ENCODE peak calls at places on chromosome 10, in eight cellular contexts. L is uterus; U is aorta; O is MM.1S; G is adrenal gland; N is CD8-positive, alpha-beta memory T cell; K is PC-3; M is ovary. A is an unnamed sample. For H3K9me3 and H3K36me3, the result is how much of the 10 kb centered on the place peaks cover.

GRCh38 chr10:30455816-30456215 is 21.8 kb downstream of the MAP3K8 start:
- DNase-seq in O (peak), G (no peak), K (no peak), L (peak), U (no peak), N (peak), M (peak), A (no peak)

GRCh38 chr10:49230004-49230403 is 41.8 kb upstream of the TMEM273 start:
- DNase-seq in M (no peak), O (no peak), U (no peak), G (no peak), L (no peak), K (no peak), N (no peak), A (no peak)

GRCh38 chr10:128307819-128308218 is 181.6 kb upstream of the MKI67 start:
- DNase-seq in K (no peak), N (no peak), U (no peak), G (peak), M (no peak), O (no peak), L (no peak), A (no peak)

GRCh38 chr10:71868192-71868697 is 17.2 kb upstream of the PSAP start:
- DNase-seq in L (peak), M (peak), O (peak), U (peak), N (no peak), K (peak), G (peak), A (peak)

GRCh38 chr10:62715383-62715782 is 89.1 kb upstream of the ADO start:
- DNase-seq in M (no peak), K (no peak), N (no peak), G (no peak), U (no peak), O (no peak), L (no peak), A (no peak)

GRCh38 chr10:43781480-43782361 is 133.0 kb upstream of the ZNF32 start:
- DNase-seq in O (peak), G (no peak), K (peak), N (no peak), M (no peak), L (no peak), U (no peak), A (no peak)

GRCh38 chr10:17365402-17365801 is 89.0 kb downstream of the ST8SIA6 start:
- DNase-seq in L (no peak), G (no peak), O (peak), U (no peak), M (no peak), N (no peak), K (no peak), A (no peak)

GRCh38 chr10:56212951-56213350 is 148.1 kb downstream of the ZWINT start:
- DNase-seq in U (peak), G (no peak), O (no peak), K (no peak), L (no peak), N (no peak), M (no peak), A (no peak)

GRCh38 chr10:99520040-99520803 is 12.5 kb upstream of the NKX2-3 start:
- DNase-seq in G (no peak), N (no peak), O (no peak), M (no peak), L (no peak), U (no peak), K (no peak), A (no peak)

GRCh38 chr10:42961776-42962119 is 115.1 kb upstream of the RET start:
- DNase-seq in G (no peak), M (no peak), U (no peak), K (no peak), O (no peak), L (no peak), N (no peak), A (no peak)

GRCh38 chr10:50326757-50327701 is 75.7 kb upstream of the ASAH2 start:
- DNase-seq in M (no peak), K (peak), L (no peak), U (no peak), O (no peak), N (no peak), G (no peak), A (peak)

GRCh38 chr10:43124094-43124521 is 14.1 kb upstream of the CSGALNACT2 start:
- DNase-seq in G (peak), U (no peak), K (no peak), L (no peak), N (no peak), M (no peak), O (no peak), A (no peak)

GRCh38 chr10:116421815-116422214 is 5.8 kb upstream of the PNLIPRP3 start:
- DNase-seq in M (no peak), K (no peak), N (no peak), L (no peak), U (no peak), O (no peak), G (no peak), A (no peak)

GRCh38 chr10:26380815-26381214 is 57.3 kb upstream of the APBB1IP start:
- DNase-seq in U (no peak), N (no peak), O (no peak), G (no peak), M (no peak), K (peak), L (no peak), A (no peak)

GRCh38 chr10:90226526-90226925 is 525.1 kb downstream of the KIF20B start:
- DNase-seq in K (no peak), G (no peak), U (no peak), N (no peak), L (no peak), O (no peak), M (no peak), A (no peak)

GRCh38 chr10:62268399-62269076 is at the start of gene RTKN2:
- DNase-seq in L (peak), K (peak), M (peak), O (peak), G (peak), N (peak), U (peak), A (peak)

GRCh38 chr10:132512693-132513345 is 24.8 kb upstream of the INPP5A start:
- DNase-seq in O (no peak), K (no peak), U (peak), L (no peak), M (no peak), N (no peak), G (no peak), A (no peak)

GRCh38 chr10:84783386-84783785 is 455.0 kb downstream of the CCSER2 start:
- DNase-seq in K (peak), M (no peak), U (no peak), O (peak), N (no peak), G (peak), L (no peak), A (no peak)

GRCh38 chr10:84076047-84076388 is 63.3 kb upstream of the GHITM start:
- DNase-seq in U (no peak), O (no peak), K (no peak), L (peak), M (peak), N (no peak), G (no peak), A (no peak)

GRCh38 chr10:86711957-86712708 is 43.8 kb downstream of the LDB3 start:
- DNase-seq in M (peak), O (peak), G (peak), L (peak), U (peak), K (no peak), N (no peak), A (peak)

GRCh38 chr10:89352039-89352597 is 24.3 kb downstream of the IFIT3 start:
- DNase-seq in O (peak), K (peak), M (no peak), N (no peak), L (peak), G (peak), U (no peak), A (peak)

GRCh38 chr10:13765641-13766341 is 179.0 kb downstream of the PRPF18 start:
- DNase-seq in K (no peak), L (no peak), G (no peak), O (no peak), U (no peak), M (no peak), N (no peak), A (no peak)

GRCh38 chr10:451021-451471 is 238.4 kb downstream of the DIP2C start:
- DNase-seq in N (peak), L (no peak), O (peak), K (no peak), M (no peak), U (no peak), G (no peak), A (no peak)

GRCh38 chr10:43230909-43231522 is 35.8 kb downstream of the RASGEF1A start:
- DNase-seq in G (no peak), K (no peak), O (no peak), M (peak), L (peak), U (peak), N (peak), A (no peak)

GRCh38 chr10:67606572-67606971 is 89.4 kb downstream of the CTNNA3 start:
- DNase-seq in U (no peak), N (no peak), G (no peak), K (peak), O (no peak), L (no peak), M (no peak), A (peak)

GRCh38 chr10:122473116-122473515 is 11.8 kb downstream of the HTRA1 start:
- DNase-seq in U (no peak), O (no peak), G (peak), K (no peak), N (no peak), M (no peak), L (no peak), A (no peak)

GRCh38 chr10:124539935-124540641 is 78.5 kb downstream of the LHPP start:
- DNase-seq in N (peak), L (peak), U (peak), O (peak), M (peak), G (peak), K (peak), A (no peak)

GRCh38 chr10:81177651-81178244 is 640.0 kb downstream of the SH2D4B start:
- DNase-seq in M (no peak), G (no peak), U (no peak), L (no peak), K (no peak), N (no peak), O (no peak), A (no peak)
- H3K4me3 ChIP-seq in M (no peak), G (no peak), U (no peak), L (no peak), K (no peak), N (no peak), O (no peak), A (no peak)

DNA sequence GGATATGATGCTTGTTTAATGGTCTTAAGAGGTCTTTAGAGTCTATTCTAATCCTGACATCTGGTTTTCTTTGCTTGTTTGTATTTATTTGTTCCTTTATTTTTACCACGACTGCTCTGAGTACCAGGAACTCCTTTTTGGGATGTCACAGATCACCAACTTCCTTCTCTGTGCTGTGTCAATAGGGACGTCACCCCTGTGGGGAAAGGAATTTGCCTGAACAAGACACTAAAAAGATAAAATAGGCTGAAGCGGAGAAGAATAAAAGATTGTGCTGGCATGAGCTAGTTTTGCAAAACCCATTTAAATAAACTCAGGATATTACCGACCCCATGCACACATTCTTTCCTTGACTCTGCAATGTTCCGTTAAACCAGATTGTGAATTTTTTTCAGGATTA is 27.7 kb downstream of the MGMT start:
- DNase-seq in M (no peak), O (no peak), L (no peak), G (no peak), N (no peak), U (no peak), K (no peak), A (no peak)
- H3K9me3 ChIP-seq in M (under half), O (under half), L (under half), G (under half), N (under half), U (under half), K (under half), A (under half)

GRCh38 chr10:31508234-31508633 is 189.2 kb downstream of the ZEB1 start:
- DNase-seq in U (no peak), M (no peak), K (no peak), N (peak), G (no peak), L (no peak), O (no peak), A (peak)

GRCh38 chr10:31508882-31509281 is 189.9 kb downstream of the ZEB1 start:
- DNase-seq in L (no peak), U (no peak), N (no peak), K (no peak), G (no peak), O (no peak), M (no peak), A (no peak)

GRCh38 chr10:31509989-31510388 is 191.0 kb downstream of the ZEB1 start:
- DNase-seq in K (peak), L (no peak), O (no peak), G (no peak), N (no peak), M (no peak), U (no peak), A (no peak)

GRCh38 chr10:31507427-31507826 is 188.4 kb downstream of the ZEB1 start:
- DNase-seq in L (no peak), K (no peak), U (no peak), M (no peak), O (no peak), G (no peak), N (no peak), A (no peak)
- H3K36me3 ChIP-seq in L (under half), K (under half), U (under half), M (under half), O (under half), G (under half), N (under half), A (half or more)

DNA sequence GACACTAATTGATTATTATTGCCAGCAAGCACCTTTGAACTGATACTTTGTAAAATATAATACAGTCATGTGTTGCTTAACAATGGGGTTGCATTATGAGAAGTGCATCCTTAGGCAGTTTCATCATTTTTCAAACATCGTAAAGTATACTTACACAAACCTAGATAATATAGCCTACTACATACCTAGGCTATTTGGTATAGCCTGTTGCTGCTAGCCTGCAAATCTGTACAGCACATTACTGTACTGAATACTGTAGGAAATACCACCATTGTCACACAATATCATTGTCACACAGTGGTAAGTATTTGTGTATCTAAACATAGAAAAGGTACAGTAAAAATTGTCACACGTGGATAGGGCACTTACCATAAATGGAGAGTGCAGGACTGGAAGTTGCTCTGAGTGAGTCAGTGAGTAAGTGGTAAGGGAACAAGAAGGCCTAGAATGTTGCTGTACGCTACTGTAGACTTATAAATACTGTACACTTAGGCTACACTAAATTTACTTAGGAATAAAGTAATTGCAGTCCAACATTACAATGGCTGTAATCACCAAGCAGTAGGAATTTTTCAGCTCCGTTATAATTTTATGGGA is 70.8 kb downstream of the LCOR start:
- DNase-seq in L (no peak), N (no peak), U (no peak), K (peak), M (no peak), G (no peak), O (no peak), A (no peak)
- H3K4me3 ChIP-seq in L (no peak), N (no peak), U (no peak), K (peak), M (no peak), G (no peak), O (no peak), A (no peak)

DNA sequence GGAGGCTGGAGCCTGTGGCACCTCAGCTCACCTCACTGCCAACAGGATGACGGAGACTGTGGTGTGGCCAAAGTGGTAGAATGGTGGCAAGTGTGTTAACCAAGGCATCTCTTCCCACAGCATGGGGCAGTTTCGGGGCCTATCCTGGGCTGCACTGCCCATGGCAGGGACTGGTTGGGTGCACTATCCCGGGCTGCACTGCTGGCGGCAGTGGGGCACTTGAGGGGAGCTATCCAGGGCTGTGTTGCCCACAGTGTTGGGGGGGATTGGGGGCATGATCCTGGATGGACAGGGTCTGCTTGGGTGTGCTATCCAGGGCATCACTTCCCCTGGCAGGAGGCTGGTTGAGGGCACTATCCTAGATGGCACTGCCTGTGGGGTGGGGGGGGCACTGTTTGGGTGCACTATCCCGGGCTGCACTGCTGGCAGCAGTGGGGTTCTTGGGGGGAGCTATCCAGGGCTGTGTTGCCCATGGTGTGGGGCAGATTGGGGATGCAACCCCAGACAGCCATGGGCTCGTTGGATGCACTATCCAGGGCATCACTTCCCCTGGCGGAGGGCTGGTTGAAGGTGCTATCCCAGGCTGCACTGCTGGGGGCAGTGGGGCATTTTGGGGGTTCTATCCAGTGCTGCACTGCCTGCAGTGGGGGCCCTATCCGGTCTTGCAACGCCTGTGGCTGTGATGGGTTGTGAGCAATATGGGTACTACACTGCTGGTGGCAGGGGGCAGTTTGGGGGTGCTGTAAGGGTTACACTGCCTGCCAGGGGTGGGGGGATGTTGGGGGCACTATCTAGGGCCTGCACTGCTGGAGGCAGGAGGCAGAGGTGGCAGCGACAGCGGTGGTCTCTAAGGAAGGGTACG is 129.7 kb downstream of the ZNF248 start:
- DNase-seq in G (no peak), M (no peak), N (no peak), U (no peak), K (no peak), L (no peak), O (no peak), A (no peak)
- H3K9me3 ChIP-seq in G (under half), M (under half), N (under half), U (under half), K (under half), L (under half), O (under half), A (under half)

DNA sequence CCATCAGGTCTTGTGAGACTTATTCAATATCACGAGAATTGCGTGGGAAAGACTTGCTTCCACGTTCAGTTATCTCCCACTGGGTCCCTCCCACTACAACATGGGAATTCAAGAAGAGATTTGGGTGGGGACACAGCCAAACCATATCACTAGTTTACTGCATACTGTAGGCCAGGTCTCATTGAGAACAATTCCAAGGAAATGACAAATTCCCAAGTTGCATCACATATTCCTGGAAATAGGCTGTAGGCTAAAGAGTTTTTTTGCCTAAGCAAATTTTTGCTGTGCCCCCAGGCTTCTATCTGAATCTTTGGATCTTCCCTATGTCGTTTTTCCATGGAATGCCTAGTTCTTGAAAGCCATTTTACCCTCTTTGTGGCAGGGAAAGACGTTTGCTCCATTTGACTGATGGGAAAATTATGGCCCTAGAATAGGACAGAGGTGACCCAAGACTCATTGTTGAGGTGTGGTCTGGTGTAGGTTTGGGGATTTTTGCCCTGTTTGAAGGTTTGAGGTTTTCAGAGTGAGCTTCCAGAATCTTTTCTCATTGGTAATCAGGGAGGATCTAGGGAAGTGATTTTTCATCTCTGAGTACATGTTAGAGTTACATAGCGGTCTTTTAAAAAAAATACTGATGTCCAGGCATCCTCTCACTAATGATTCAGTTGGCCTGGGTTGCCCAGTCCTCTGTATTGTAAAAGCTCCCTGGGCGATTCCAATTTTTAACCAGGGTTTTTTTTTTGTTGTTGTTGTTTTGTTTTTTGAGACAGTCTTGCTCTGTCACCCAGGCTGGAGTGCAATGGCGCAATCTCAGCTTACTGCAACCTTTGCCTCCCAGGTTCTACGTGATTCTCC is 44.4 kb downstream of the TACR2 start:
- DNase-seq in U (no peak), G (no peak), K (peak), L (no peak), N (no peak), M (no peak), O (no peak), A (no peak)
- H3K36me3 ChIP-seq in U (under half), G (under half), K (under half), L (under half), N (under half), M (under half), O (under half), A (under half)

DNA sequence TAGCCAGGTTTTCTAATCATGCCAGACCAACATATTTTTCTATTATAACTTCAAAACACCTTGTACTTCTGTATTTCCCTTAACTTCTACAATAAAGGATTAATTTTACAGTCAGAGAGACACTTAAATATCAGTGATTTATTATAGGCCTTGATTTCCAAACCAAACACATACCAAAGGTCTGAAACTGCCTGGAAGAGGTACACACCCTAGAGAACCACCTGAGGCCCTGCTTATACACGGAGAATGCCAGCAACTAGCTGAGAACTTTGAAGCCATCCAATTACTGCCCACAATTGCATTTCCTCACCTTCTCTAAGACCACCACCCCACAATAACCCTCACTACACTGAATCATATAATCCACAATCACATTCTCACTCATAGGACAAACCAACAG is 4.9 kb downstream of the CCDC6 start:
- DNase-seq in M (no peak), O (no peak), L (no peak), N (no peak), U (no peak), G (no peak), K (peak), A (no peak)
- H3K4me3 ChIP-seq in M (no peak), O (no peak), L (no peak), N (no peak), U (no peak), G (no peak), K (no peak), A (no peak)

GRCh38 chr10:94116848-94117247 is 123.1 kb downstream of the PLCE1 start:
- DNase-seq in U (no peak), O (no peak), N (no peak), M (no peak), L (no peak), G (no peak), K (no peak), A (no peak)
- H3K9me3 ChIP-seq in U (under half), O (under half), N (under half), M (under half), L (under half), G (under half), K (under half), A (under half)

GRCh38 chr10:5644930-5645329 is 21.5 kb downstream of the ASB13 start:
- DNase-seq in N (no peak), K (no peak), G (no peak), O (no peak), U (no peak), M (no peak), L (no peak), A (no peak)
- H3K36me3 ChIP-seq in N (under half), K (under half), G (under half), O (under half), U (under half), M (under half), L (under half), A (under half)

GRCh38 chr10:78995977-78996355 is 72.8 kb upstream of the ZMIZ1 start:
- DNase-seq in N (no peak), L (no peak), U (no peak), K (no peak), G (no peak), O (no peak), M (no peak), A (no peak)
- H3K4me3 ChIP-seq in N (no peak), L (no peak), U (no peak), K (no peak), G (no peak), O (no peak), M (no peak), A (no peak)

A was measured in MG63.